ENCODE peak calls at places on chromosomes 16 and 17, in nine cellular contexts. One of them, this sample, is unnamed.

GRCh38 chr17:77744268-77744988 is 214.1 kb upstream of the TNRC6C start:
- DNase-seq in heart right ventricle: peak; percentile 63
- DNase-seq in HCT116: no peak
- DNase-seq in IMR-90: no peak
- DNase-seq in Panc1: no peak
- DNase-seq in MM.1S: no peak
- DNase-seq in AG04450: no peak
- DNase-seq in stomach: no peak
- DNase-seq in heart left ventricle: peak; percentile 54
- DNase-seq in this sample: no peak

GRCh38 chr16:28320023-28320561 is 27.8 kb downstream of the SBK1 start:
- DNase-seq in IMR-90: no peak
- DNase-seq in MM.1S: no peak
- DNase-seq in Panc1: no peak
- DNase-seq in AG04450: no peak
- DNase-seq in heart right ventricle: no peak
- DNase-seq in stomach: no peak
- DNase-seq in HCT116: no peak
- DNase-seq in heart left ventricle: no peak
- DNase-seq in this sample: no peak

GRCh38 chr16:23836404-23837291 is 865 bp downstream of the PRKCB start:
- DNase-seq in AG04450: no peak
- DNase-seq in IMR-90: no peak
- DNase-seq in heart left ventricle: no peak
- DNase-seq in HCT116: no peak
- DNase-seq in stomach: peak; percentile 48
- DNase-seq in heart right ventricle: no peak
- DNase-seq in MM.1S: no peak
- DNase-seq in Panc1: no peak
- DNase-seq in this sample: peak; percentile 41

GRCh38 chr16:68074850-68075249 is 10.3 kb upstream of the NFATC3 start:
- DNase-seq in HCT116: no peak
- DNase-seq in AG04450: no peak
- DNase-seq in heart right ventricle: no peak
- DNase-seq in heart left ventricle: no peak
- DNase-seq in Panc1: no peak
- DNase-seq in IMR-90: no peak
- DNase-seq in MM.1S: peak; percentile 19
- DNase-seq in stomach: peak; percentile 53
- DNase-seq in this sample: no peak

GRCh38 chr17:75843577-75844529 is at the start of gene UNC13D:
- DNase-seq in AG04450: no peak
- DNase-seq in IMR-90: no peak
- DNase-seq in Panc1: no peak
- DNase-seq in heart right ventricle: no peak
- DNase-seq in stomach: peak; percentile 58
- DNase-seq in HCT116: no peak
- DNase-seq in MM.1S: no peak
- DNase-seq in heart left ventricle: no peak
- DNase-seq in this sample: peak; percentile 56

GRCh38 chr16:64468515-64469090 is 653.3 kb downstream of the CDH11 start:
- DNase-seq in Panc1: no peak
- DNase-seq in IMR-90: no peak
- DNase-seq in stomach: no peak
- DNase-seq in heart left ventricle: no peak
- DNase-seq in HCT116: no peak
- DNase-seq in AG04450: no peak
- DNase-seq in MM.1S: no peak
- DNase-seq in heart right ventricle: no peak
- DNase-seq in this sample: no peak

GRCh38 chr17:164536-165235 is 16.8 kb downstream of the DOC2B start:
- DNase-seq in Panc1: peak; percentile 10
- DNase-seq in IMR-90: peak; percentile 43
- DNase-seq in heart right ventricle: peak; percentile 46
- DNase-seq in AG04450: peak; percentile 6
- DNase-seq in MM.1S: no peak
- DNase-seq in HCT116: no peak
- DNase-seq in stomach: peak; percentile 47
- DNase-seq in heart left ventricle: peak; percentile 49
- DNase-seq in this sample: peak; percentile 44

GRCh38 chr16:7509919-7510705 is 177.5 kb downstream of the RBFOX1 start:
- DNase-seq in AG04450: no peak
- DNase-seq in HCT116: no peak
- DNase-seq in stomach: no peak
- DNase-seq in MM.1S: no peak
- DNase-seq in IMR-90: no peak
- DNase-seq in heart left ventricle: no peak
- DNase-seq in Panc1: no peak
- DNase-seq in heart right ventricle: no peak
- DNase-seq in this sample: no peak

GRCh38 chr16:85378145-85379040 is 234.7 kb upstream of the GSE1 start:
- DNase-seq in AG04450: no peak
- DNase-seq in heart right ventricle: no peak
- DNase-seq in stomach: no peak
- DNase-seq in heart left ventricle: no peak
- DNase-seq in IMR-90: no peak
- DNase-seq in HCT116: no peak
- DNase-seq in MM.1S: no peak
- DNase-seq in Panc1: no peak
- DNase-seq in this sample: no peak

GRCh38 chr17:34171245-34171818 is 83.8 kb upstream of the CCL2 start:
- DNase-seq in Panc1: peak; percentile 48
- DNase-seq in IMR-90: peak; percentile 53
- DNase-seq in heart right ventricle: peak; percentile 50
- DNase-seq in heart left ventricle: peak; percentile 33
- DNase-seq in HCT116: peak; percentile 12
- DNase-seq in AG04450: no peak
- DNase-seq in stomach: peak; percentile 63
- DNase-seq in MM.1S: peak; percentile 73
- DNase-seq in this sample: peak; percentile 13

GRCh38 chr17:34579017-34579946 is at the start of gene TMEM132E:
- DNase-seq in HCT116: no peak
- DNase-seq in AG04450: no peak
- DNase-seq in heart right ventricle: peak; percentile 29
- DNase-seq in Panc1: no peak
- DNase-seq in MM.1S: no peak
- DNase-seq in stomach: peak; percentile 37
- DNase-seq in heart left ventricle: peak; percentile 43
- DNase-seq in IMR-90: peak; percentile 2
- DNase-seq in this sample: peak; percentile 27

GRCh38 chr17:31511176-31511540 is 119.7 kb downstream of the RAB11FIP4 start:
- DNase-seq in HCT116: no peak
- DNase-seq in heart right ventricle: no peak
- DNase-seq in heart left ventricle: no peak
- DNase-seq in IMR-90: no peak
- DNase-seq in MM.1S: no peak
- DNase-seq in stomach: peak; percentile 90
- DNase-seq in Panc1: no peak
- DNase-seq in AG04450: no peak
- DNase-seq in this sample: no peak

GRCh38 chr16:47025641-47026040 is 52.2 kb upstream of the DNAJA2 start:
- DNase-seq in AG04450: no peak
- DNase-seq in stomach: no peak
- DNase-seq in HCT116: no peak
- DNase-seq in heart left ventricle: no peak
- DNase-seq in Panc1: no peak
- DNase-seq in IMR-90: no peak
- DNase-seq in heart right ventricle: no peak
- DNase-seq in MM.1S: no peak
- DNase-seq in this sample: no peak

GRCh38 chr17:49257296-49257695 is 26.7 kb upstream of the PHOSPHO1 start:
- DNase-seq in heart left ventricle: no peak
- DNase-seq in heart right ventricle: no peak
- DNase-seq in MM.1S: no peak
- DNase-seq in Panc1: no peak
- DNase-seq in HCT116: no peak
- DNase-seq in stomach: no peak
- DNase-seq in AG04450: no peak
- DNase-seq in IMR-90: no peak
- DNase-seq in this sample: no peak

GRCh38 chr17:56926270-56926669 is 12.4 kb upstream of the TRIM25 start:
- DNase-seq in stomach: no peak
- DNase-seq in AG04450: no peak
- DNase-seq in Panc1: no peak
- DNase-seq in heart left ventricle: no peak
- DNase-seq in HCT116: no peak
- DNase-seq in heart right ventricle: no peak
- DNase-seq in IMR-90: no peak
- DNase-seq in MM.1S: no peak
- DNase-seq in this sample: no peak
- H3K9me3 ChIP-seq in stomach: no peaks in the 10 kb centered on the region
- H3K9me3 ChIP-seq in AG04450: peaks cover 4% of the 10 kb centered on the region
- H3K9me3 ChIP-seq in Panc1: peaks cover 28% of the 10 kb centered on the region
- H3K9me3 ChIP-seq in heart left ventricle: peaks cover 22% of the 10 kb centered on the region
- H3K9me3 ChIP-seq in HCT116: peaks cover 24% of the 10 kb centered on the region
- H3K9me3 ChIP-seq in heart right ventricle: peaks cover 9% of the 10 kb centered on the region
- H3K9me3 ChIP-seq in IMR-90: no peaks in the 10 kb centered on the region
- H3K9me3 ChIP-seq in MM.1S: no peaks in the 10 kb centered on the region
- H3K9me3 ChIP-seq in this sample: no peaks in the 10 kb centered on the region

GRCh38 chr17:7496470-7497227 is 12.5 kb downstream of the POLR2A start:
- DNase-seq in heart right ventricle: peak; percentile 50
- DNase-seq in Panc1: no peak
- DNase-seq in MM.1S: no peak
- DNase-seq in IMR-90: no peak
- DNase-seq in AG04450: no peak
- DNase-seq in HCT116: no peak
- DNase-seq in stomach: no peak
- DNase-seq in heart left ventricle: peak; percentile 50
- DNase-seq in this sample: no peak

GRCh38 chr17:7490144-7490543 is 6.0 kb downstream of the POLR2A start:
- DNase-seq in AG04450: no peak
- DNase-seq in Panc1: no peak
- DNase-seq in HCT116: no peak
- DNase-seq in heart right ventricle: no peak
- DNase-seq in MM.1S: no peak
- DNase-seq in IMR-90: no peak
- DNase-seq in stomach: no peak
- DNase-seq in heart left ventricle: no peak
- DNase-seq in this sample: no peak

GRCh38 chr17:7495906-7496434 is 11.8 kb downstream of the POLR2A start:
- DNase-seq in stomach: no peak
- DNase-seq in heart right ventricle: no peak
- DNase-seq in heart left ventricle: no peak
- DNase-seq in MM.1S: no peak
- DNase-seq in IMR-90: no peak
- DNase-seq in HCT116: no peak
- DNase-seq in Panc1: no peak
- DNase-seq in AG04450: no peak
- DNase-seq in this sample: no peak

GRCh38 chr17:7493941-7494340 is 9.8 kb downstream of the POLR2A start:
- DNase-seq in stomach: no peak
- DNase-seq in MM.1S: no peak
- DNase-seq in AG04450: no peak
- DNase-seq in Panc1: no peak
- DNase-seq in IMR-90: no peak
- DNase-seq in HCT116: no peak
- DNase-seq in heart right ventricle: no peak
- DNase-seq in heart left ventricle: no peak
- DNase-seq in this sample: no peak

GRCh38 chr17:7491583-7491982 is 7.4 kb downstream of the POLR2A start:
- DNase-seq in heart left ventricle: no peak
- DNase-seq in Panc1: no peak
- DNase-seq in IMR-90: no peak
- DNase-seq in AG04450: no peak
- DNase-seq in HCT116: no peak
- DNase-seq in stomach: no peak
- DNase-seq in heart right ventricle: no peak
- DNase-seq in MM.1S: no peak
- DNase-seq in this sample: no peak
- H3K4me3 ChIP-seq in heart left ventricle: no peak overlapping the region
- H3K4me3 ChIP-seq in Panc1: no peak overlapping the region
- H3K4me3 ChIP-seq in IMR-90: no peak overlapping the region
- H3K4me3 ChIP-seq in AG04450: no peak overlapping the region
- H3K4me3 ChIP-seq in HCT116: no peak overlapping the region
- H3K4me3 ChIP-seq in stomach: no peak overlapping the region
- H3K4me3 ChIP-seq in heart right ventricle: no peak overlapping the region
- H3K4me3 ChIP-seq in MM.1S: no peak overlapping the region
- H3K4me3 ChIP-seq in this sample: no peak overlapping the region

GRCh38 chr17:39823407-39824054 is 40.6 kb downstream of the IKZF3 start:
- DNase-seq in HCT116: no peak
- DNase-seq in MM.1S: no peak
- DNase-seq in heart left ventricle: no peak
- DNase-seq in Panc1: no peak
- DNase-seq in stomach: no peak
- DNase-seq in AG04450: no peak
- DNase-seq in IMR-90: no peak
- DNase-seq in heart right ventricle: no peak
- DNase-seq in this sample: no peak

GRCh38 chr17:39831588-39831987 is 32.5 kb downstream of the IKZF3 start:
- DNase-seq in heart left ventricle: no peak
- DNase-seq in AG04450: no peak
- DNase-seq in MM.1S: no peak
- DNase-seq in Panc1: no peak
- DNase-seq in heart right ventricle: no peak
- DNase-seq in HCT116: no peak
- DNase-seq in IMR-90: no peak
- DNase-seq in stomach: no peak
- DNase-seq in this sample: no peak

GRCh38 chr17:39834017-39834416 is 30.1 kb downstream of the IKZF3 start:
- DNase-seq in AG04450: no peak
- DNase-seq in heart left ventricle: no peak
- DNase-seq in Panc1: no peak
- DNase-seq in MM.1S: no peak
- DNase-seq in stomach: no peak
- DNase-seq in IMR-90: no peak
- DNase-seq in heart right ventricle: no peak
- DNase-seq in HCT116: no peak
- DNase-seq in this sample: no peak

GRCh38 chr17:39826334-39826733 is 37.8 kb downstream of the IKZF3 start:
- DNase-seq in IMR-90: no peak
- DNase-seq in MM.1S: no peak
- DNase-seq in Panc1: no peak
- DNase-seq in AG04450: no peak
- DNase-seq in heart left ventricle: no peak
- DNase-seq in stomach: no peak
- DNase-seq in HCT116: no peak
- DNase-seq in heart right ventricle: no peak
- DNase-seq in this sample: no peak

DNA sequence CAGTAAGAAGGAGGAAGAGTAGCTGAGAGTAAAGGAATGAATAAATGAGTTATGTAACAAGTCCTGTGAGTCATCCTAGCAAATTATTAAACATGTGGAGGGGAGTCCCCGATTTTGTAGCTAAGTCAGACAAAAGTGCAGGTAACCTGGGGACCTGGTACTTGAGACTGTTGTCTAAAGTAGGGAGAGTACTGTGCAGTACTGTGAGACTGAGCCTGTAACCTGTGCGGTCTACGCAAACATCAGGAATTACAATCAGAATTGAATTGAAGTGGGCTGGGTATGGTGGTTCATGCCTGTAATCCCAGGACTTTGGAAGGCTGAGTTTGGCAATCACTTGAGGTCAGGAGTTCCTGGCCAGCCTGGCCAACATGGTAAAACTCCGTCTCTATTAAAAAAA is 35.7 kb downstream of the IKZF3 start:
- DNase-seq in AG04450: no peak
- DNase-seq in HCT116: no peak
- DNase-seq in heart right ventricle: no peak
- DNase-seq in MM.1S: no peak
- DNase-seq in stomach: no peak
- DNase-seq in IMR-90: no peak
- DNase-seq in Panc1: no peak
- DNase-seq in heart left ventricle: no peak
- DNase-seq in this sample: no peak
- H3K27me3 ChIP-seq in AG04450: no peaks in the 10 kb centered on the region
- H3K27me3 ChIP-seq in HCT116: no peaks in the 10 kb centered on the region
- H3K27me3 ChIP-seq in heart right ventricle: peaks cover 29% of the 10 kb centered on the region
- H3K27me3 ChIP-seq in MM.1S: no peaks in the 10 kb centered on the region
- H3K27me3 ChIP-seq in stomach: no peaks in the 10 kb centered on the region
- H3K27me3 ChIP-seq in IMR-90: peaks cover 18% of the 10 kb centered on the region
- H3K27me3 ChIP-seq in Panc1: no peaks in the 10 kb centered on the region
- H3K27me3 ChIP-seq in heart left ventricle: no peaks in the 10 kb centered on the region
- H3K27me3 ChIP-seq in this sample: no peaks in the 10 kb centered on the region

GRCh38 chr17:21817791-21818364 is 125.6 kb downstream of the KCNJ18 start:
- DNase-seq in Panc1: no peak
- DNase-seq in AG04450: no peak
- DNase-seq in stomach: no peak
- DNase-seq in IMR-90: no peak
- DNase-seq in HCT116: no peak
- DNase-seq in heart left ventricle: no peak
- DNase-seq in MM.1S: no peak
- DNase-seq in heart right ventricle: no peak
- DNase-seq in this sample: no peak
- H3K9me3 ChIP-seq in Panc1: no peaks in the 10 kb centered on the region
- H3K9me3 ChIP-seq in AG04450: peaks cover 38% of the 10 kb centered on the region
- H3K9me3 ChIP-seq in stomach: no peaks in the 10 kb centered on the region
- H3K9me3 ChIP-seq in IMR-90: peaks cover 28% of the 10 kb centered on the region
- H3K9me3 ChIP-seq in HCT116: no peaks in the 10 kb centered on the region
- H3K9me3 ChIP-seq in heart left ventricle: peaks cover 16% of the 10 kb centered on the region
- H3K9me3 ChIP-seq in MM.1S: no peaks in the 10 kb centered on the region
- H3K9me3 ChIP-seq in heart right ventricle: no peaks in the 10 kb centered on the region
- H3K9me3 ChIP-seq in this sample: no peaks in the 10 kb centered on the region

This sample was measured in naive thymus-derived CD4-positive, alpha-beta T cell.